ENCODE peak calls at places on chromosome 10, in nine cellular contexts. N is activated CD4-positive, alpha-beta T cell treated with anti-CD3 and anti-CD28 coated beads, Interleukin-2, amount 50 U/mL, for 48 hours; C is PC-9; F is NCI-H1092 treated with DMSO at 0.1 percent for 48 hours; X is hepatocyte; J is NCI-H187 treated with DMSO at 0.1 percent for 48 hours; V is Ammon's horn; M is EL; S is naive thymus-derived CD8-positive, alpha-beta T cell. T is an unnamed sample.

GRCh38 chr10:6053816-6054581 is 8.2 kb downstream of the IL2RA start:
- DNase-seq in S (no peak), N (peak; percentile 65), X (peak; percentile 54), J (no peak), V (no peak), M (no peak), F (no peak), C (no peak), T (peak; percentile 43)

GRCh38 chr10:97103682-97104081 is 82.1 kb downstream of the SLIT1 start:
- DNase-seq in M (no peak), J (no peak), S (no peak), C (no peak), N (no peak), F (no peak), X (no peak), V (no peak), T (no peak)

GRCh38 chr10:59694936-59695335 is 14.7 kb downstream of the SLC16A9 start:
- DNase-seq in C (no peak), N (no peak), X (no peak), S (no peak), V (no peak), J (no peak), F (no peak), M (no peak), T (no peak)

GRCh38 chr10:72455889-72456588 is 101.3 kb upstream of the DNAJB12 start:
- DNase-seq in J (no peak), V (peak; percentile 49), X (no peak), M (no peak), S (no peak), C (no peak), N (no peak), F (no peak), T (peak; percentile 57)

GRCh38 chr10:30821269-30821993 is 191.9 kb upstream of the LYZL2 start:
- DNase-seq in J (no peak), V (no peak), F (no peak), N (no peak), C (no peak), X (no peak), M (no peak), S (no peak), T (no peak)

GRCh38 chr10:52115823-52116222 is 198.3 kb upstream of the DKK1 start:
- DNase-seq in X (no peak), F (no peak), V (no peak), S (no peak), M (peak; percentile 13), N (no peak), J (no peak), C (no peak), T (no peak)

GRCh38 chr10:59668081-59668480 is 41.6 kb downstream of the SLC16A9 start:
- DNase-seq in C (no peak), F (no peak), J (no peak), V (no peak), M (no peak), S (no peak), X (no peak), N (no peak), T (no peak)

GRCh38 chr10:132253092-132253687 is 54.6 kb downstream of the STK32C start:
- DNase-seq in S (no peak), V (no peak), X (no peak), M (no peak), J (no peak), C (no peak), N (no peak), F (no peak), T (no peak)

GRCh38 chr10:132571565-132572544 is 34.3 kb downstream of the INPP5A start:
- DNase-seq in F (no peak), V (no peak), M (peak; percentile 83), C (peak; percentile 90), J (no peak), S (no peak), X (peak; percentile 89), N (peak; percentile 82), T (no peak)

GRCh38 chr10:15068802-15069201 is 19.8 kb downstream of the ACBD7 start:
- DNase-seq in J (no peak), X (peak; percentile 63), N (no peak), S (no peak), V (no peak), C (no peak), M (peak; percentile 28), F (no peak), T (no peak)

GRCh38 chr10:127017406-127018297 is 112.4 kb downstream of the DOCK1 start:
- DNase-seq in X (no peak), N (no peak), M (no peak), V (no peak), C (no peak), F (no peak), S (no peak), J (no peak), T (peak; percentile 25)

GRCh38 chr10:131980757-131981428 is 830 bp downstream of the BNIP3 start:
- DNase-seq in J (no peak), X (peak; percentile 68), N (no peak), F (no peak), V (no peak), S (no peak), M (peak; percentile 30), C (no peak), T (peak; percentile 57)

GRCh38 chr10:86283466-86284287 is 82.9 kb downstream of the GRID1 start:
- DNase-seq in S (no peak), C (no peak), M (no peak), X (no peak), N (no peak), V (no peak), F (no peak), J (no peak), T (peak; percentile 20)

T was measured in ecto neural progenitor cell.